ENCODE peak calls at places on chromosomes 4 and X, in nine cellular contexts. R is mammary epithelial cell, N is IMR-90, Q is H9, H is GM23338, B is breast epithelium, X is ovary, V is PC-9, D is left ventricle myocardium inferior. J is an unnamed sample. For H3K4me1, the result is how much of the 10 kb centered on the place peaks cover.

GRCh38 chr4:31234494-31234893 is 514.3 kb downstream of the PCDH7 start:
- DNase-seq in Q (peak), H (peak), B (no peak), N (no peak), X (no peak), V (no peak), R (peak), D (no peak), J (no peak)

GRCh38 chr4:24105183-24106039 is 215.6 kb upstream of the PPARGC1A start:
- DNase-seq in V (no peak), D (no peak), Q (no peak), N (peak), H (no peak), X (peak), B (no peak), R (peak), J (no peak)

GRCh38 chrX:68574240-68574639 is 73.2 kb upstream of the STARD8 start:
- DNase-seq in Q (no peak), V (no peak), N (no peak), D (no peak), R (no peak), B (no peak), H (no peak), X (no peak), J (no peak)

GRCh38 chr4:143250617-143251016 is 65.9 kb downstream of the USP38 start:
- DNase-seq in Q (no peak), H (no peak), B (no peak), R (no peak), D (no peak), V (no peak), N (no peak), X (no peak), J (no peak)

GRCh38 chrX:3712080-3712869 is 1.2 kb downstream of the PRKX start:
- DNase-seq in V (no peak), H (peak), X (peak), B (no peak), D (no peak), N (peak), Q (no peak), R (peak), J (no peak)

GRCh38 chr4:40572692-40573287 is 56.9 kb downstream of the RBM47 start:
- DNase-seq in N (no peak), H (no peak), D (no peak), X (no peak), B (no peak), V (no peak), Q (no peak), R (no peak), J (no peak)

GRCh38 chrX:134718329-134719317 is 60.4 kb upstream of the PLAC1 start:
- DNase-seq in B (peak), H (peak), R (peak), X (peak), D (no peak), V (peak), N (peak), Q (no peak), J (no peak)

GRCh38 chr4:73609688-73610087 is 10.5 kb downstream of the RASSF6 start:
- DNase-seq in V (no peak), X (no peak), Q (no peak), N (peak), R (peak), B (no peak), D (no peak), H (no peak), J (no peak)

GRCh38 chr4:63296773-63297172 is 1112.5 kb downstream of the TECRL start:
- DNase-seq in R (no peak), H (peak), B (no peak), N (no peak), X (no peak), V (no peak), Q (no peak), D (no peak), J (no peak)

GRCh38 chr4:163991268-163991667 is 496.8 kb downstream of the TMA16 start:
- DNase-seq in B (no peak), Q (no peak), R (peak), N (no peak), D (no peak), V (no peak), X (no peak), H (no peak), J (no peak)

GRCh38 chr4:168540086-168540864 is 43.4 kb downstream of the PALLD start:
- DNase-seq in X (no peak), Q (no peak), D (no peak), N (peak), B (no peak), H (no peak), R (no peak), V (no peak), J (no peak)

GRCh38 chrX:45771560-45772340 is 571.1 kb upstream of the DIPK2B start:
- DNase-seq in V (peak), H (no peak), R (peak), N (peak), D (peak), X (no peak), B (no peak), Q (no peak), J (no peak)

GRCh38 chrX:11446331-11446730 is 153.1 kb downstream of the AMELX start:
- DNase-seq in Q (no peak), V (no peak), B (no peak), D (no peak), R (no peak), H (no peak), N (peak), X (no peak), J (no peak)

GRCh38 chrX:28589048-28589447 is 1.8 kb downstream of the IL1RAPL1 start:
- DNase-seq in V (no peak), X (no peak), D (no peak), Q (no peak), B (no peak), H (no peak), N (no peak), R (no peak), J (no peak)

GRCh38 chr4:186226521-186227189 is 652 bp upstream of the KLKB1 start:
- DNase-seq in D (no peak), B (no peak), H (no peak), V (no peak), X (no peak), R (no peak), Q (no peak), N (no peak), J (no peak)

GRCh38 chrX:133561251-133561650 is 146.0 kb upstream of the GPC4 start:
- DNase-seq in H (no peak), R (no peak), N (no peak), Q (no peak), D (no peak), V (no peak), X (no peak), B (no peak), J (no peak)

GRCh38 chrX:77342028-77342427 is 105.2 kb upstream of the FGF16 start:
- DNase-seq in R (no peak), B (no peak), V (no peak), X (no peak), N (no peak), H (no peak), D (no peak), Q (no peak), J (no peak)

GRCh38 chrX:153667931-153668396 is 5.6 kb downstream of the PNCK start:
- DNase-seq in R (peak), H (peak), V (peak), D (peak), Q (peak), X (peak), B (peak), N (peak), J (no peak)

GRCh38 chr4:128385683-128386304 is 98.2 kb upstream of the PGRMC2 start:
- DNase-seq in Q (no peak), B (no peak), N (peak), V (no peak), D (no peak), H (peak), R (peak), X (no peak), J (no peak)

GRCh38 chrX:3518870-3519269 is 172.4 kb upstream of the MXRA5 start:
- DNase-seq in H (no peak), Q (peak), V (peak), X (peak), R (peak), N (peak), D (peak), B (no peak), J (no peak)

GRCh38 chrX:123859409-123859827 is 435 bp upstream of the XIAP start:
- DNase-seq in R (no peak), X (peak), B (no peak), N (no peak), V (no peak), D (peak), H (peak), Q (no peak), J (no peak)

GRCh38 chr4:158535130-158535614 is 13.5 kb downstream of the RXFP1 start:
- DNase-seq in H (no peak), B (no peak), R (peak), D (no peak), X (no peak), Q (no peak), V (peak), N (peak), J (no peak)

GRCh38 chr4:84324850-84325249 is 174.2 kb downstream of the NKX6-1 start:
- DNase-seq in V (no peak), R (no peak), B (no peak), Q (no peak), D (no peak), X (no peak), N (no peak), H (no peak), J (no peak)

GRCh38 chrX:49071877-49072711 is 1.7 kb downstream of the PRAF2 start:
- DNase-seq in Q (peak), R (no peak), X (peak), N (peak), H (peak), V (no peak), B (peak), D (peak), J (no peak)

GRCh38 chr4:26964994-26965393 is 104.4 kb downstream of the STIM2 start:
- DNase-seq in B (no peak), H (no peak), N (no peak), X (no peak), D (no peak), R (peak), Q (no peak), V (no peak), J (no peak)

GRCh38 chr4:177047070-177047850 is 254.5 kb upstream of the VEGFC start:
- DNase-seq in N (peak), R (peak), D (peak), V (no peak), Q (peak), H (peak), B (no peak), X (peak), J (no peak)

GRCh38 chrX:1390621-1391369 is 1.1 kb downstream of the SLC25A6 start:
- DNase-seq in B (no peak), Q (no peak), X (peak), R (no peak), N (no peak), V (no peak), D (no peak), H (no peak), J (no peak)

GRCh38 chr4:106615961-106616360 is 247.4 kb upstream of the GIMD1 start:
- DNase-seq in H (no peak), N (no peak), V (no peak), B (no peak), R (no peak), X (no peak), D (no peak), Q (no peak), J (no peak)

GRCh38 chr4:164956766-164957643 is 20.5 kb downstream of the TRIM61 start:
- DNase-seq in Q (peak), X (peak), H (peak), B (peak), V (peak), D (peak), R (peak), N (peak), J (no peak)

GRCh38 chrX:2897311-2897689 is 31.8 kb downstream of the ARSD start:
- DNase-seq in B (no peak), R (no peak), N (no peak), Q (no peak), V (no peak), D (no peak), H (no peak), X (no peak), J (no peak)

GRCh38 chr4:1327526-1328266 is 19.3 kb upstream of the UVSSA start:
- DNase-seq in H (no peak), D (no peak), V (no peak), X (no peak), B (no peak), N (no peak), R (no peak), Q (no peak), J (no peak)

GRCh38 chrX:123219916-123220315 is 35.8 kb downstream of the GRIA3 start:
- DNase-seq in Q (peak), H (peak), B (no peak), D (peak), N (no peak), R (peak), X (peak), V (no peak), J (no peak)

GRCh38 chr4:107279729-107280128 is 243.6 kb upstream of the DKK2 start:
- DNase-seq in R (peak), V (peak), H (no peak), N (peak), X (no peak), D (no peak), B (no peak), Q (no peak), J (no peak)

GRCh38 chr4:7651461-7651921 is 216.8 kb upstream of the PSAPL1 start:
- DNase-seq in Q (peak), N (peak), B (peak), H (peak), D (no peak), V (no peak), R (peak), X (peak), J (no peak)
- H3K4me1 ChIP-seq in Q (under half), N (under half), B (under half), H (under half), D (under half), V (under half), R (half or more), X (half or more), J (under half)

GRCh38 chr4:81351653-81352455 is 119.9 kb downstream of the RASGEF1B start:
- DNase-seq in B (peak), D (peak), N (peak), Q (peak), X (peak), H (peak), R (peak), V (no peak), J (no peak)

GRCh38 chr4:81355136-81355535 is 116.6 kb downstream of the RASGEF1B start:
- DNase-seq in B (no peak), Q (no peak), D (no peak), V (no peak), R (no peak), X (no peak), H (no peak), N (no peak), J (no peak)

GRCh38 chr4:81352476-81352875 is 119.2 kb downstream of the RASGEF1B start:
- DNase-seq in H (no peak), B (no peak), N (peak), R (peak), V (no peak), D (no peak), X (no peak), Q (no peak), J (no peak)

GRCh38 chr4:81358173-81358572 is 113.5 kb downstream of the RASGEF1B start:
- DNase-seq in R (no peak), V (no peak), X (no peak), N (no peak), B (no peak), D (no peak), H (no peak), Q (no peak), J (no peak)

GRCh38 chr4:81353861-81354260 is 117.8 kb downstream of the RASGEF1B start:
- DNase-seq in D (no peak), Q (no peak), X (no peak), V (no peak), R (peak), B (no peak), N (peak), H (no peak), J (no peak)
- TF ChIP-seq CTCF in D (no peak), Q (no peak), X (no peak), V (no peak), R (no peak), B (no peak), N (no peak), H (no peak), J (no peak)

GRCh38 chr4:3287972-3288570 is 4.8 kb upstream of the RGS12 start:
- DNase-seq in B (no peak), N (no peak), R (no peak), Q (peak), D (no peak), V (no peak), H (no peak), X (no peak), J (peak)
- H3K4me1 ChIP-seq in B (under half), N (under half), R (under half), Q (under half), D (under half), V (under half), H (under half), X (under half), J (under half)

GRCh38 chrX:19194285-19195242 is 72.3 kb upstream of the ADGRG2 start:
- DNase-seq in V (no peak), H (no peak), B (no peak), D (no peak), Q (no peak), X (no peak), N (no peak), R (no peak), J (no peak)

GRCh38 chrX:19195243-19195610 is 73.0 kb upstream of the ADGRG2 start:
- DNase-seq in N (no peak), R (no peak), V (peak), H (no peak), B (no peak), D (no peak), Q (no peak), X (no peak), J (no peak)

GRCh38 chrX:19198448-19198847 is 76.2 kb upstream of the ADGRG2 start:
- DNase-seq in X (no peak), V (no peak), N (no peak), R (no peak), H (no peak), Q (no peak), D (no peak), B (no peak), J (no peak)

GRCh38 chrX:19190902-19191301 is 68.6 kb upstream of the ADGRG2 start:
- DNase-seq in R (no peak), B (no peak), Q (no peak), V (no peak), D (no peak), X (no peak), H (no peak), N (no peak), J (no peak)

GRCh38 chrX:19193584-19193983 is 71.3 kb upstream of the ADGRG2 start:
- DNase-seq in H (peak), N (no peak), B (no peak), D (no peak), Q (no peak), X (no peak), V (no peak), R (no peak), J (no peak)
- TF ChIP-seq CTCF in H (peak), N (no peak), B (no peak), D (no peak), Q (peak), X (no peak), V (no peak), R (no peak), J (no peak)

DNA sequence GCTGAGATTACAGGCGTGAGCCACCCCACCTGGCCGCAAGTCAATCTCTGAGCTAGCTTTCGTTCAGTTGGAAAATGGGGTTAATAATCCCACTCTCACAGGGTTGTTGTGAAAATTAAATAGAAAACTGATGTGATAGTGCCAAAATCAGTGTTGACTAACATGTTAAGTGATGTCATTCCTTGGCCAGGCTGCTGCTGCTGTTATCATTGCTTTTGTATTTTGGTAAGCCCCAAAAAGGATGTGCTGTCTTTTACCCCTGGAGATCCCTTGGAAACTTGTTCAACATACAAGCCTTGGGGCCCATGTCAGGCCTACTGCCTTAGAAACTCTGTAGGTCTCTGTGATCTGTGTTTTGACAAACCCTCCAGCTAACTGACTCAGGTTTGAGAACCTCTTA is 106.3 kb downstream of the AFF1 start:
- DNase-seq in V (no peak), D (no peak), R (no peak), N (peak), X (peak), Q (no peak), H (no peak), B (no peak), J (no peak)
- H3K4me1 ChIP-seq in V (under half), D (half or more), R (under half), N (under half), X (under half), Q (under half), H (half or more), B (under half), J (half or more)

GRCh38 chr4:3442460-3442958 is 741 bp downstream of the HGFAC start:
- DNase-seq in R (no peak), N (no peak), B (no peak), V (no peak), D (no peak), Q (no peak), X (peak), H (no peak), J (no peak)

GRCh38 chr4:3443750-3444309 is 2.1 kb downstream of the HGFAC start:
- DNase-seq in V (no peak), H (no peak), X (no peak), R (no peak), B (no peak), D (no peak), Q (no peak), N (no peak), J (no peak)

GRCh38 chr4:3441501-3442459 is at the start of gene HGFAC:
- DNase-seq in D (no peak), N (no peak), H (no peak), X (no peak), Q (no peak), B (no peak), R (no peak), V (no peak), J (no peak)

GRCh38 chr4:3444351-3445110 is 2.8 kb downstream of the HGFAC start:
- DNase-seq in R (no peak), N (no peak), X (no peak), H (no peak), V (no peak), Q (no peak), D (no peak), B (no peak), J (no peak)

GRCh38 chr4:3442959-3443749 is 1.4 kb downstream of the HGFAC start:
- DNase-seq in D (no peak), R (peak), B (no peak), H (peak), V (no peak), X (peak), N (no peak), Q (peak), J (no peak)
- TF ChIP-seq CTCF in D (peak), R (peak), B (peak), H (peak), V (peak), X (peak), N (peak), Q (peak), J (peak)

GRCh38 chr4:139984459-139984858 is 169.5 kb downstream of the MAML3 start:
- DNase-seq in R (no peak), N (no peak), B (no peak), Q (no peak), V (no peak), H (no peak), D (no peak), X (no peak), J (no peak)
- H3K4me1 ChIP-seq in R (under half), N (under half), B (under half), Q (under half), V (under half), H (under half), D (under half), X (under half), J (under half)

J was measured in vagina.